ENCODE peak calls at places on chromosomes 13 and 19, in seven cellular contexts. V is A549; P is activated T-helper 1 cell treated with anti-CD3 and anti-CD28 coated beads, Interleukin-12 subunit alpha, Interleukin-12 subunit beta, Interleukin-2, Interleukin-4 antibody, amounts not matched to agents 30 ng/mL and 10 ng/mL and 1 ng/mL, durations not matched to agents 14 hours and 24 hours and 36 hours; B is HCT116; F is bronchial epithelial cell; D is brain pericyte; C is NCI-H2107. K is an unnamed sample.
A peak's percentile ranks its signal among the peaks of the same experiment; 100 is the strongest.

GRCh38 chr19:45581576-45581975 is 3.0 kb downstream of the OPA3 start:
- DNase-seq in B (no peak), V (peak; percentile 66), F (no peak), P (no peak), C (no peak), D (no peak), K (no peak)

GRCh38 chr13:52348983-52349780 is 56.8 kb downstream of the THSD1 start:
- DNase-seq in D (no peak), P (no peak), C (no peak), B (peak; percentile 73), V (peak; percentile 56), F (peak; percentile 98), K (peak; percentile 10)

GRCh38 chr13:51623473-51623872 is 39.2 kb downstream of the WDFY2 start:
- DNase-seq in B (no peak), F (no peak), V (no peak), C (no peak), D (no peak), P (no peak), K (no peak)

GRCh38 chr19:5792224-5792623 is 1.3 kb upstream of the DUS3L start:
- DNase-seq in C (no peak), P (no peak), B (no peak), D (no peak), F (no peak), V (no peak), K (no peak)

GRCh38 chr13:41587490-41587889 is 130.1 kb downstream of the RGCC start:
- DNase-seq in C (no peak), P (no peak), D (no peak), B (no peak), V (peak; percentile 16), F (no peak), K (no peak)

GRCh38 chr19:48858984-48859710 is 9.3 kb downstream of the PLEKHA4 start:
- DNase-seq in C (no peak), V (no peak), B (no peak), F (no peak), P (peak; percentile 70), D (no peak), K (no peak)

GRCh38 chr19:6480843-6481415 is 658 bp downstream of the DENND1C start:
- DNase-seq in C (no peak), P (no peak), D (no peak), B (no peak), V (no peak), F (no peak), K (no peak)

GRCh38 chr19:8585894-8586750 is 8.9 kb upstream of the MYO1F start:
- DNase-seq in V (peak; percentile 61), P (peak; percentile 49), D (no peak), B (peak; percentile 49), C (peak; percentile 1), F (no peak), K (peak; percentile 17)

GRCh38 chr13:43608400-43609137 is 178.2 kb downstream of the ENOX1 start:
- DNase-seq in C (no peak), P (no peak), V (no peak), F (no peak), D (no peak), B (no peak), K (no peak)

GRCh38 chr19:5157186-5157585 is 183.4 kb downstream of the PTPRS start:
- DNase-seq in P (no peak), C (no peak), F (no peak), B (no peak), V (no peak), D (no peak), K (no peak)

GRCh38 chr19:43784981-43785808 is 4.4 kb upstream of the KCNN4 start:
- DNase-seq in P (peak; percentile 51), D (no peak), F (peak; percentile 67), B (peak; percentile 79), V (peak; percentile 90), C (no peak), K (peak; percentile 79)

GRCh38 chr13:69928262-69928661 is 179.4 kb upstream of the ATXN8OS start:
- DNase-seq in F (no peak), P (no peak), V (no peak), C (no peak), D (no peak), B (no peak), K (no peak)

GRCh38 chr19:49338023-49338677 is 2.9 kb downstream of the CD37 start:
- DNase-seq in V (no peak), P (no peak), F (no peak), B (no peak), C (no peak), D (no peak), K (no peak)

GRCh38 chr13:33547035-33547434 is 261.5 kb upstream of the STARD13 start:
- DNase-seq in C (no peak), F (no peak), D (no peak), V (no peak), P (no peak), B (no peak), K (no peak)

GRCh38 chr13:46663644-46664043 is 110.7 kb downstream of the LRCH1 start:
- DNase-seq in B (no peak), V (no peak), F (peak; percentile 39), D (no peak), C (no peak), P (no peak), K (no peak)

GRCh38 chr19:28940751-28941500 is 272.0 kb downstream of the UQCRFS1 start:
- DNase-seq in F (no peak), V (no peak), D (no peak), B (no peak), C (no peak), P (no peak), K (no peak)

GRCh38 chr13:99282264-99283231 is 24.4 kb upstream of the GPR18 start:
- DNase-seq in D (no peak), F (no peak), C (no peak), P (no peak), B (no peak), V (no peak), K (no peak)

GRCh38 chr19:29966594-29967249 is 24.7 kb downstream of the URI1 start:
- DNase-seq in C (no peak), V (peak; percentile 57), B (no peak), P (no peak), F (peak; percentile 25), D (no peak), K (peak; percentile 40)

GRCh38 chr19:17418710-17419109 is 1.1 kb upstream of the MVB12A start:
- DNase-seq in D (no peak), C (no peak), P (no peak), B (no peak), V (no peak), F (no peak), K (no peak)

GRCh38 chr13:85700909-85701308 is 98.3 kb downstream of the SLITRK6 start:
- DNase-seq in V (no peak), D (no peak), C (no peak), P (no peak), B (no peak), F (peak; percentile 74), K (no peak)

GRCh38 chr13:62682788-62683187 is 1267.1 kb upstream of the PCDH20 start:
- DNase-seq in V (no peak), C (no peak), F (no peak), P (no peak), D (no peak), B (no peak), K (no peak)

GRCh38 chr13:87052731-87053130 is 618.4 kb upstream of the SLITRK5 start:
- DNase-seq in B (no peak), C (no peak), F (peak; percentile 7), D (no peak), P (no peak), V (no peak), K (no peak)

GRCh38 chr19:29263305-29264080 is 50.5 kb upstream of the UQCRFS1 start:
- DNase-seq in B (no peak), D (no peak), F (no peak), P (peak; percentile 14), V (peak; percentile 64), C (no peak), K (no peak)

GRCh38 chr19:18086590-18087138 is at the start of gene IL12RB1:
- DNase-seq in C (no peak), F (no peak), P (peak; percentile 75), D (no peak), V (no peak), B (no peak), K (no peak)

GRCh38 chr19:13053761-13054604 is 48.7 kb downstream of the LYL1 start:
- DNase-seq in C (no peak), D (no peak), P (no peak), F (peak; percentile 48), V (peak; percentile 59), B (peak; percentile 80), K (peak; percentile 80)

GRCh38 chr13:77697208-77698103 is at the start of gene SLAIN1:
- DNase-seq in V (peak; percentile 49), C (peak; percentile 57), D (no peak), B (no peak), P (peak; percentile 71), F (no peak), K (peak; percentile 32)

GRCh38 chr19:40204381-40204780 is 13.2 kb downstream of the MAP3K10 start:
- DNase-seq in F (no peak), D (no peak), B (no peak), P (no peak), V (no peak), C (no peak), K (no peak)

GRCh38 chr19:33370783-33371182 is 2.7 kb upstream of the CEBPG start:
- DNase-seq in B (no peak), V (no peak), C (no peak), P (no peak), D (no peak), F (peak; percentile 99), K (no peak)

GRCh38 chr13:110333837-110334236 is 26.8 kb downstream of the COL4A2 start:
- DNase-seq in F (no peak), B (no peak), C (no peak), V (no peak), D (no peak), P (no peak), K (no peak)

GRCh38 chr19:54551950-54552912 is 21.4 kb upstream of the LILRA2 start:
- DNase-seq in P (no peak), B (no peak), D (no peak), V (no peak), F (no peak), C (no peak), K (no peak)

GRCh38 chr19:1513492-1514294 is 874 bp upstream of the ADAMTSL5 start:
- DNase-seq in C (no peak), D (no peak), F (peak; percentile 39), V (peak; percentile 59), P (peak; percentile 57), B (peak; percentile 53), K (peak; percentile 38)

GRCh38 chr13:52760078-52760477 is 20.5 kb upstream of the CNMD start:
- DNase-seq in V (no peak), F (no peak), P (no peak), D (no peak), C (no peak), B (no peak), K (no peak)

GRCh38 chr13:112255550-112256120 is 120.5 kb upstream of the SPACA7 start:
- DNase-seq in V (no peak), D (no peak), P (no peak), C (no peak), F (no peak), B (no peak), K (no peak)

GRCh38 chr13:50406831-50407230 is 391.6 kb downstream of the KCNRG start:
- DNase-seq in P (no peak), V (no peak), D (no peak), C (peak; percentile 45), B (no peak), F (no peak), K (no peak)

GRCh38 chr13:49410477-49410876 is 33.4 kb downstream of the CAB39L start:
- DNase-seq in V (no peak), C (no peak), P (no peak), D (no peak), F (no peak), B (no peak), K (no peak)

GRCh38 chr19:10566658-10567410 is 1.0 kb upstream of the KRI1 start:
- DNase-seq in V (no peak), B (no peak), C (no peak), D (no peak), F (no peak), P (peak; percentile 65), K (no peak)